ENCODE peak calls at places on chromosome 20, in nine cellular contexts. S, Y, Z, F, O, A, Q, N and X are unnamed samples.

GRCh38 chr20:2244993-2245392 is 50.8 kb upstream of the TGM3 start:
- DNase-seq in A (no peak), Z (no peak), N (no peak), Q (no peak), S (no peak), O (no peak), Y (no peak), F (peak; percentile 23), X (peak; percentile 28)

GRCh38 chr20:43751167-43752050 is 24.6 kb upstream of the GTSF1L start:
- DNase-seq in F (no peak), A (peak; percentile 82), O (peak; percentile 64), Y (peak; percentile 64), S (no peak), Q (no peak), Z (no peak), N (no peak), X (peak; percentile 85)

GRCh38 chr20:18314786-18315406 is 26.6 kb downstream of the ZNF133 start:
- DNase-seq in S (peak; percentile 22), F (no peak), N (no peak), O (no peak), Y (peak; percentile 70), A (no peak), Q (no peak), Z (no peak), X (no peak)

GRCh38 chr20:62929051-62929538 is 2.8 kb upstream of the DIDO1 start:
- DNase-seq in A (no peak), Z (no peak), O (peak; percentile 71), N (peak; percentile 57), F (peak; percentile 75), S (no peak), Q (peak; percentile 80), Y (peak; percentile 33), X (no peak)

GRCh38 chr20:33781133-33781532 is 30.0 kb upstream of the CHMP4B start:
- DNase-seq in O (no peak), Q (no peak), F (no peak), Y (no peak), A (no peak), S (no peak), N (no peak), Z (no peak), X (no peak)

GRCh38 chr20:62918830-62919229 is 7.5 kb downstream of the DIDO1 start:
- DNase-seq in Q (peak; percentile 26), A (peak; percentile 54), Y (no peak), S (no peak), F (no peak), Z (no peak), O (peak; percentile 65), N (no peak), X (no peak)

GRCh38 chr20:1617055-1617454 is 2.8 kb downstream of the SIRPB1 start:
- DNase-seq in O (no peak), Z (no peak), A (peak; percentile 12), F (no peak), N (no peak), Y (no peak), S (no peak), Q (no peak), X (peak; percentile 24)

GRCh38 chr20:57638173-57638894 is 18.1 kb upstream of the ZBP1 start:
- DNase-seq in Y (peak; percentile 13), N (no peak), Q (no peak), F (no peak), A (no peak), O (no peak), Z (no peak), S (no peak), X (no peak)

GRCh38 chr20:45359069-45359405 is 3.9 kb upstream of the SYS1 start:
- DNase-seq in Y (no peak), N (no peak), S (no peak), F (no peak), Q (no peak), Z (no peak), A (no peak), O (no peak), X (no peak)

GRCh38 chr20:50645253-50646068 is 45.9 kb downstream of the RIPOR3 start:
- DNase-seq in S (peak; percentile 99), F (peak; percentile 60), Q (peak; percentile 97), Y (peak; percentile 95), O (no peak), Z (no peak), A (no peak), N (no peak), X (peak; percentile 71)

GRCh38 chr20:39271205-39271604 is 309.1 kb downstream of the DHX35 start:
- DNase-seq in A (no peak), O (no peak), F (no peak), N (no peak), Z (no peak), S (no peak), Y (no peak), Q (no peak), X (no peak)

GRCh38 chr20:2932497-2932896 is 59.2 kb downstream of the PTPRA start:
- DNase-seq in O (no peak), S (no peak), F (peak; percentile 26), Q (no peak), Z (no peak), N (no peak), A (no peak), Y (no peak), X (no peak)

GRCh38 chr20:14764511-14765369 is 427.3 kb upstream of the FLRT3 start:
- DNase-seq in Q (peak; percentile 37), Z (no peak), A (no peak), Y (no peak), N (no peak), F (no peak), O (no peak), S (no peak), X (no peak)

GRCh38 chr20:62796699-62797491 is 622 bp downstream of the MRGBP start:
- DNase-seq in A (no peak), O (no peak), Z (no peak), Y (no peak), N (no peak), F (no peak), Q (no peak), S (no peak), X (no peak)

GRCh38 chr20:33277471-33278441 is 5.3 kb upstream of the BPIFB1 start:
- DNase-seq in O (no peak), F (no peak), A (no peak), S (no peak), N (no peak), Z (no peak), Q (no peak), Y (no peak), X (no peak)

GRCh38 chr20:35698298-35699126 is 640 bp downstream of the NFS1 start:
- DNase-seq in Y (no peak), N (no peak), Q (peak; percentile 28), O (no peak), A (peak; percentile 53), F (peak; percentile 29), S (peak; percentile 33), Z (no peak), X (peak; percentile 61)

GRCh38 chr20:61800359-61801064 is 265.2 kb downstream of the TAF4 start:
- DNase-seq in S (no peak), A (no peak), N (no peak), O (no peak), Z (no peak), Q (no peak), Y (no peak), F (no peak), X (no peak)

GRCh38 chr20:47561175-47561574 is 59.5 kb downstream of the NCOA3 start:
- DNase-seq in Z (no peak), A (no peak), S (no peak), F (peak; percentile 34), O (no peak), Y (no peak), N (no peak), Q (no peak), X (no peak)

GRCh38 chr20:58075565-58075964 is 152.9 kb downstream of the ANKRD60 start:
- DNase-seq in S (no peak), A (no peak), F (no peak), N (no peak), O (no peak), Y (no peak), Z (no peak), Q (no peak), X (no peak)

GRCh38 chr20:9427430-9427829 is 87.0 kb upstream of the LAMP5 start:
- DNase-seq in S (no peak), A (no peak), O (no peak), Z (no peak), Q (no peak), F (no peak), Y (no peak), N (no peak), X (no peak)

GRCh38 chr20:11918280-11918952 is 723 bp downstream of the BTBD3 start:
- DNase-seq in Z (no peak), A (no peak), S (no peak), Y (no peak), N (no peak), O (no peak), F (no peak), Q (no peak), X (no peak)

GRCh38 chr20:8423482-8423881 is 291.4 kb downstream of the PLCB1 start:
- DNase-seq in F (no peak), S (no peak), N (no peak), Y (no peak), Z (no peak), O (no peak), Q (no peak), A (no peak), X (no peak)

GRCh38 chr20:44692932-44693476 is 22.2 kb upstream of the CCN5 start:
- DNase-seq in S (peak; percentile 92), Q (peak; percentile 15), A (no peak), Z (no peak), Y (peak; percentile 96), O (no peak), F (no peak), N (no peak), X (no peak)

GRCh38 chr20:54475334-54476287 is at the start of gene DOK5:
- DNase-seq in F (peak; percentile 54), O (no peak), S (no peak), Q (no peak), Y (no peak), A (no peak), N (no peak), Z (no peak), X (no peak)

GRCh38 chr20:3677733-3678132 is 4.1 kb downstream of the ADAM33 start:
- DNase-seq in O (no peak), Q (no peak), Y (no peak), N (no peak), S (no peak), F (no peak), A (no peak), Z (no peak), X (no peak)

GRCh38 chr20:28562510-28562898 is 2695.0 kb upstream of the DEFB115 start:
- DNase-seq in O (no peak), Z (no peak), Y (peak; percentile 87), A (no peak), F (no peak), Q (no peak), N (no peak), S (peak; percentile 64), X (no peak)

GRCh38 chr20:62827323-62828050 is 10.6 kb downstream of the COL9A3 start:
- DNase-seq in F (no peak), Y (no peak), O (no peak), Q (no peak), Z (no peak), S (no peak), N (no peak), A (no peak), X (no peak)

GRCh38 chr20:62364911-62365736 is 2.0 kb downstream of the LAMA5 start:
- DNase-seq in Y (no peak), S (no peak), Z (no peak), N (no peak), Q (no peak), O (no peak), A (no peak), F (no peak), X (no peak)

GRCh38 chr20:45037050-45037449 is 63.9 kb downstream of the KCNS1 start:
- DNase-seq in F (no peak), N (no peak), Z (no peak), Y (no peak), S (no peak), A (no peak), O (no peak), Q (no peak), X (no peak)

GRCh38 chr20:57620999-57621398 is 773 bp upstream of the ZBP1 start:
- DNase-seq in N (no peak), A (peak; percentile 76), O (peak; percentile 43), Q (no peak), F (no peak), S (no peak), Z (no peak), Y (no peak), X (peak; percentile 59)